ENCODE peak calls at places on chromosomes 4 and X, in six cellular contexts. Q is endothelial cell of umbilical vein, P is IMR-90, H is A549, X is SK-N-SH, Z is fibroblast of lung. O is an unnamed sample. For H3K4me1, the result is how much of the 10 kb centered on the place peaks cover.

GRCh38 chr4:86261634-86262033 is 98.2 kb downstream of the MAPK10 start:
- DNase-seq in H (no peak), X (no peak), Q (no peak), Z (peak), P (no peak), O (no peak)

GRCh38 chr4:124738994-124739393 is 26.5 kb upstream of the ANKRD50 start:
- DNase-seq in Q (no peak), Z (no peak), H (no peak), P (no peak), X (no peak), O (no peak)

GRCh38 chrX:70134116-70134477 is 850 bp downstream of the IGBP1 start:
- DNase-seq in P (peak), Z (peak), H (no peak), X (no peak), Q (no peak), O (no peak)

GRCh38 chrX:45143455-45143854 is 57.2 kb downstream of the DIPK2B start:
- DNase-seq in Z (no peak), Q (no peak), P (no peak), X (no peak), H (no peak), O (no peak)

GRCh38 chr4:40702137-40702799 is 47.5 kb upstream of the NSUN7 start:
- DNase-seq in X (no peak), Q (no peak), H (no peak), P (no peak), Z (no peak), O (no peak)

GRCh38 chr4:85210353-85210752 is 243.9 kb upstream of the WDFY3 start:
- DNase-seq in P (no peak), X (no peak), Z (no peak), H (no peak), Q (no peak), O (no peak)

GRCh38 chr4:88788424-88788823 is 90.8 kb upstream of the NAP1L5 start:
- DNase-seq in P (no peak), Z (no peak), Q (no peak), H (no peak), X (no peak), O (no peak)

GRCh38 chrX:49988128-49988527 is 65.7 kb downstream of the CLCN5 start:
- DNase-seq in X (no peak), Z (no peak), H (no peak), Q (no peak), P (no peak), O (no peak)

GRCh38 chr4:123580981-123581664 is 184.5 kb downstream of the SPRY1 start:
- DNase-seq in X (no peak), Z (no peak), P (no peak), H (no peak), Q (no peak), O (peak)

GRCh38 chr4:187667095-187667494 is 328.5 kb upstream of the ZFP42 start:
- DNase-seq in Q (no peak), P (no peak), X (no peak), Z (no peak), H (no peak), O (no peak)
- H3K4me2 ChIP-seq in Q (no peak), P (peak), X (no peak), Z (peak), H (no peak), O (no peak)

GRCh38 chrX:43474321-43474720 is 181.8 kb upstream of the MAOA start:
- DNase-seq in X (no peak), P (no peak), H (no peak), Z (no peak), Q (no peak), O (no peak)
- TF ChIP-seq CTCF in X (no peak), P (no peak), H (no peak), Z (no peak), Q (no peak), O (no peak)

DNA sequence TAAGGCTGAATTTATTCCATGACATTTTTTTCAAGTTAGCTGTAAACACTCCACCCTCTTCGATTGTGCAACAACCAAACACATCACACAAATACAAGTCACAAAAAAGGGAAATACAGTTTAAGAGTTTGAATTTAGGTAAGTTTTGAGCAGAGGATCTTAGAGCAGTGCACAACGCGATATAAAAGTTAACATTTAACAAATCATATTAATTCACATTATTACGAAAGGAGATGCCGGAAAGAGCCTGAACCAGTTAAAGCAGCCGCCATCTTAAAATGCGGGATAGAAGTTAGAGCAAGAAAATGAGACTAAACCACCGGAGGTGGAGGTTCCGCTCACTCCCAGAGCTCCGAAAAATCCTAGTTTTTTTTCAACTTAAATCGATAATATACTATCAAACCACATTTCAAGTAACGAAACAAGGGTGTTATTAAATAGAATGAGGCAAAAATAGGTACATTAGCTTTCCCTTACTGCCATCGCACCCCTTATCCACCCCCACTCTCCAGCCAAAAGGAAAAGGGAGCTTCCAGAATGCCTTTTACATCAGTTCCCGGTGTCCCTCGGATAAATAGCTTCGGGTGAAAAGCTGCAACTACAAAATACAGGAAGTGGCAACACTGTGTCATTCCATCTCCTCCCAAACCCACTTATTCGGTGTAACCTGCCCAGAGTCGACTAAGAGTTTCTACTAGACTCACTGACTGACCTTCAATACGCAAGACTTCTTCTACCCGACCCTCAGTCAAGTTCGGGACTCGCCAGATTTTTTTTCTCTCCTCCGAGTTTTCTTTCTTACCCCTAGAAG is 1.9 kb downstream of the UBE2D3 start:
- DNase-seq in Z (peak), Q (peak), X (peak), P (peak), H (no peak), O (peak)
- H3K4me1 ChIP-seq in Z (under half), Q (under half), X (under half), P (under half), H (under half), O (half or more)

GRCh38 chr4:99457676-99458075 is 22.5 kb upstream of the ADH7 start:
- DNase-seq in Z (no peak), X (no peak), P (no peak), H (no peak), Q (no peak), O (no peak)
- H3K4me2 ChIP-seq in Z (no peak), X (no peak), P (no peak), H (no peak), Q (no peak), O (no peak)

GRCh38 chrX:19886375-19886774 is 1.0 kb downstream of the SH3KBP1 start:
- DNase-seq in H (no peak), Q (no peak), X (no peak), Z (no peak), P (no peak), O (no peak)

GRCh38 chrX:19893722-19894121 is 6.3 kb upstream of the SH3KBP1 start:
- DNase-seq in X (no peak), P (peak), H (no peak), Z (peak), Q (no peak), O (no peak)

GRCh38 chrX:19886888-19887531 is 390 bp downstream of the SH3KBP1 start:
- DNase-seq in P (no peak), X (peak), H (peak), Q (no peak), Z (peak), O (no peak)

GRCh38 chrX:19888419-19888879 is 1.0 kb upstream of the SH3KBP1 start:
- DNase-seq in Z (peak), P (peak), H (peak), X (peak), Q (peak), O (peak)

GRCh38 chrX:19889582-19890342 is 2.4 kb upstream of the SH3KBP1 start:
- DNase-seq in Z (peak), H (peak), P (peak), Q (no peak), X (no peak), O (no peak)
- TF ChIP-seq CTCF in Z (no peak), H (no peak), P (no peak), Q (no peak), X (peak), O (peak)

GRCh38 chr4:24248674-24249644 is 335.4 kb downstream of the DHX15 start:
- DNase-seq in P (no peak), Z (no peak), H (no peak), X (no peak), Q (no peak), O (no peak)
- H3K4me1 ChIP-seq in P (under half), Z (under half), H (under half), X (under half), Q (under half), O (under half)

GRCh38 chr4:77650787-77651186 is 45.2 kb downstream of the CXCL13 start:
- DNase-seq in H (no peak), Z (no peak), P (no peak), Q (no peak), X (no peak), O (no peak)

GRCh38 chr4:77653162-77653758 is 47.6 kb downstream of the CXCL13 start:
- DNase-seq in X (no peak), H (no peak), Q (no peak), Z (no peak), P (no peak), O (no peak)

GRCh38 chr4:77651820-77652219 is 46.2 kb downstream of the CXCL13 start:
- DNase-seq in Z (no peak), H (no peak), X (no peak), P (no peak), Q (no peak), O (no peak)

DNA sequence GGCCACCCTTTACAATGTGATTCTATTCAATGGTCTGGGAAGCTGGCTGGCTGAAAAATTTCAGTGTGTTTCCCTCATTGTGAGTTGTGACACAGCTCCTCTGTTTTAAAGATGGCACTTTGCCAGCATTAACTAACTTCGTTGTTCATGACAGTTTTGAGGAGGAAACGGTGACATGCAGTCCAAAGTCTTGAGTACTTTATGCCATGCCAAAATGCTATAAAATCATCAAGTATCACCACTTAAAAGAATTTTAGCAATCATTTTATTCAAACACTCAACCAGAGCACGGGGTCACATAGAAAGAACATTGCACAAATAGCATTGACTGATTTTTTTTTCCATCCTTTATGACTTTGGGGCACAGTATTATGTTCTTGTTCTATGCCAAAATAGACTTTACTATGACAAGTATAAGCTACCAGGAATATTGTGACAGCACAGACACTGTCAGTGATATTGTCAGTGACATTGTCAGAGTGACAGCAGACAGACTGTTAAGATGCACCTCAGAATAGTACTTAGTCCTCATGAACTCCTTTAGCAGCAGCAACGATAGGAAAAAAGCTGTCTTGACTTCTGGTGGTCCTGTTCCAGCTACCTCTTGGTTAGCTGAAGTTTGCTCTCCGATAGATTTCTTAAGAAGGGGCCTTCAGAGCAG is 46.7 kb downstream of the CXCL13 start:
- DNase-seq in P (no peak), Z (no peak), X (no peak), Q (peak), H (no peak), O (no peak)
- H3K4me2 ChIP-seq in P (no peak), Z (no peak), X (no peak), Q (no peak), H (no peak), O (no peak)

GRCh38 chr4:76302856-76303438 is 3.6 kb upstream of the STBD1 start:
- DNase-seq in Q (no peak), P (no peak), X (no peak), Z (no peak), H (no peak), O (no peak)
- TF ChIP-seq CTCF in Q (no peak), P (no peak), X (no peak), Z (no peak), H (no peak), O (no peak)

GRCh38 chr4:138320030-138320429 is 77.9 kb upstream of the SLC7A11 start:
- DNase-seq in Z (no peak), X (no peak), P (no peak), H (no peak), Q (no peak), O (no peak)
- H3K4me1 ChIP-seq in Z (under half), X (under half), P (under half), H (under half), Q (under half), O (under half)

DNA sequence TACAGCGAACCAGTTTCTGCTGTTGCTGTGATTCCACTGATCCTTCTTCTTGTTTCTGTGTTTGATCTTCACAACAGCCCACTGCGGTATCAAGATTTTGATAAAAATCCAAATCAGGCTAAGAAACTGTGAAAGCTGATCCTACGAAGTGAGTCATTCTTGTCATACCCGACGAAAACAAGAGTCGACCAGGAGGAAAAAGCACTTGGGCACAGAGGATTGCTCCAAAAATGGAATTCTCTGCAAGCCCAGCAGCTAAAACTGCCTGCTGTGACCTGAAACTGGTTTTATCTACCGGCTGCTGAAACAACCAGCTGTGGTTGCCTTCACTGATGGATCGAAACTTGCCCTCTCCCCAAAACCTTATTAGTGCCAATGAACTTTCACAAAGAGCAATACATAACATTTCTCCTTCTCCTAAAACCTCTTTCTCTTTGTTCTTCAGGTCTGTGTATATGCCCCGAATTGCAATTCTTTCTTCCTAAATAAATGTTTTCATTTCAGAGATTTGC is 607.0 kb upstream of the PRKX start:
- DNase-seq in Z (no peak), Q (no peak), H (no peak), P (no peak), X (no peak), O (no peak)
- H3K4me2 ChIP-seq in Z (no peak), Q (no peak), H (no peak), P (no peak), X (no peak), O (no peak)

O was measured in OCI-LY7.